ENCODE peak calls at places on chromosomes 4 and X, in four cellular contexts. One of them, this sample, is unnamed.
A peak's percentile ranks its signal among the peaks of the same experiment; 100 is the strongest.

GRCh38 chrX:15566244-15566643 is 34.5 kb downstream of the ACE2 start:
- DNase-seq in Calu3: no peak
- DNase-seq in fibroblast of the aortic adventitia: no peak
- DNase-seq in thoracic aorta: no peak
- DNase-seq in this sample: no peak

GRCh38 chrX:129741880-129742758 is 3.3 kb downstream of the XPNPEP2 start:
- DNase-seq in fibroblast of the aortic adventitia: no peak
- DNase-seq in thoracic aorta: no peak
- DNase-seq in Calu3: no peak
- DNase-seq in this sample: no peak

GRCh38 chr4:121370729-121371325 is 10.0 kb downstream of the QRFPR start:
- DNase-seq in Calu3: peak; percentile 55
- DNase-seq in fibroblast of the aortic adventitia: peak; percentile 66
- DNase-seq in thoracic aorta: no peak
- DNase-seq in this sample: peak; percentile 56

GRCh38 chr4:101157415-101158135 is 189.8 kb downstream of the PPP3CA start:
- DNase-seq in fibroblast of the aortic adventitia: peak; percentile 25
- DNase-seq in thoracic aorta: no peak
- DNase-seq in Calu3: no peak
- DNase-seq in this sample: no peak

GRCh38 chr4:4569036-4569435 is 27.2 kb upstream of the STX18 start:
- DNase-seq in thoracic aorta: no peak
- DNase-seq in Calu3: no peak
- DNase-seq in fibroblast of the aortic adventitia: peak; percentile 16
- DNase-seq in this sample: no peak

GRCh38 chrX:71458866-71459265 is 74.0 kb upstream of the OGT start:
- DNase-seq in fibroblast of the aortic adventitia: no peak
- DNase-seq in thoracic aorta: no peak
- DNase-seq in Calu3: no peak
- DNase-seq in this sample: no peak

GRCh38 chr4:106062452-106062875 is 167.2 kb downstream of the NPNT start:
- DNase-seq in Calu3: peak; percentile 20
- DNase-seq in fibroblast of the aortic adventitia: peak; percentile 74
- DNase-seq in thoracic aorta: no peak
- DNase-seq in this sample: no peak

GRCh38 chr4:158065603-158066002 is 107.2 kb downstream of the GASK1B start:
- DNase-seq in Calu3: no peak
- DNase-seq in fibroblast of the aortic adventitia: no peak
- DNase-seq in thoracic aorta: no peak
- DNase-seq in this sample: no peak

GRCh38 chr4:184369871-184370270 is 104.5 kb downstream of the IRF2 start:
- DNase-seq in fibroblast of the aortic adventitia: no peak
- DNase-seq in Calu3: no peak
- DNase-seq in thoracic aorta: no peak
- DNase-seq in this sample: no peak

GRCh38 chrX:82320554-82320953 is 1118.7 kb downstream of the SH3BGRL start:
- DNase-seq in fibroblast of the aortic adventitia: no peak
- DNase-seq in thoracic aorta: no peak
- DNase-seq in Calu3: no peak
- DNase-seq in this sample: no peak

GRCh38 chrX:100368167-100368566 is 41.9 kb downstream of the PCDH19 start:
- DNase-seq in fibroblast of the aortic adventitia: no peak
- DNase-seq in Calu3: peak; percentile 18
- DNase-seq in thoracic aorta: no peak
- DNase-seq in this sample: no peak

GRCh38 chr4:169070071-169070894 is 60.2 kb upstream of the CBR4 start:
- DNase-seq in fibroblast of the aortic adventitia: peak; percentile 99
- DNase-seq in Calu3: peak; percentile 84
- DNase-seq in thoracic aorta: peak; percentile 17
- DNase-seq in this sample: no peak

GRCh38 chr4:150348079-150348478 is 233.9 kb upstream of the MAB21L2 start:
- DNase-seq in thoracic aorta: no peak
- DNase-seq in fibroblast of the aortic adventitia: peak; percentile 50
- DNase-seq in Calu3: no peak
- DNase-seq in this sample: no peak

GRCh38 chr4:106565727-106566126 is 197.1 kb upstream of the GIMD1 start:
- DNase-seq in fibroblast of the aortic adventitia: peak; percentile 33
- DNase-seq in thoracic aorta: no peak
- DNase-seq in Calu3: no peak
- DNase-seq in this sample: no peak

DNA sequence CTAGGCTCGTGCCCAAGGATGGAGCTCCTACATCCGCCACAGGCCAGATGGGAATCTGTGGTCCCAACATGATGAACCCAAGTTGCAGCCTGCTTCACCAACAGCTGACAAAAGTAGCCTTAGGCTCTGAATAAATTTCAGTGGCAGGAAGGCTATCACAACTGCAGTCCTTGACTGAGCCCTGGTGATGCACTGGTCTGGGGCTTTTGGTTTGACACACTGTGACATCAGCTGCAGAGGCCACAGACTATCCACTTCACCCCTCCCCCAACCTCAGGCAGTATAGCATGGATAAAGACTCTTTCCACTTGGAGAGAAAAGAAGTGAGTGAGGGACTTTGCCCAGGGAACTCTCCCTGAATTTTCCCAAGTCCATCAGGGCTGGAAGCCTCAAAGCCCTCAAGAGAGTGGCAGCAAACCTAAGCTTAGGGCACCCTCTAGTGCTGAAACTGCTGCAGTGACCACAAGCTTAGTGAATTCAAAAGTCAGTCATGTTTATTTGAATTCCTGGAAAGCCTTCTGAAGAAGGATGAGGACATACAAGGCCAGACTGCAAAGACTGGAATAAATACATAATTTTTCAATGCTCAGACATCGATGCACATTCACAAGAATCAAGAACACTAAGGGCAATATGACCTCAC is 135.0 kb upstream of the TENT5D start:
- DNase-seq in Calu3: peak; percentile 55
- DNase-seq in thoracic aorta: no peak
- DNase-seq in fibroblast of the aortic adventitia: peak; percentile 40
- DNase-seq in this sample: no peak
- TF ChIP-seq CTCF in Calu3: no peak
- TF ChIP-seq CTCF in thoracic aorta: no peak
- TF ChIP-seq CTCF in fibroblast of the aortic adventitia: peak; percentile 46
- TF ChIP-seq CTCF in this sample: no peak

DNA sequence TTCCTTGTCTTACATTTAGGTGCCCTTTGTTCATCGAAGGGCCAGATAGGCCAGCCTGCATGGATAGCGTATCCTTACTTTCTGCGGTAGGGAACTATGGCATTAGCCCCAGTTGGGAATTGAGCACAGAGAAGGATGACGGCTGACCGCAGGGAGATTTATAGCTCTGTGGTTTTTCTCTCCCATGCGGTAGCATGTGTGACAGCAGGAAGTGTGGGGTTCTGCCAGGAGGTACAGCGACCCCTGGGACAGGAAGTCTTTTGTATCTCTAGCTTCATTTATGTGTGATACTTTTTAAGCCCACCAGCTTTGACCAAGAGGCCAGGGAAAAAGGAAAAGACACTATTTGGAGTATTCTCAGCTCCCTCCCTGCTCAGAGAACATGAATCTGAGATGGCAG is 33.1 kb downstream of the GAB3 start:
- DNase-seq in Calu3: no peak
- DNase-seq in thoracic aorta: no peak
- DNase-seq in fibroblast of the aortic adventitia: no peak
- DNase-seq in this sample: no peak
- TF ChIP-seq CTCF in Calu3: no peak
- TF ChIP-seq CTCF in thoracic aorta: no peak
- TF ChIP-seq CTCF in fibroblast of the aortic adventitia: no peak
- TF ChIP-seq CTCF in this sample: no peak

GRCh38 chr4:41146716-41147506 is 67.4 kb downstream of the APBB2 start:
- DNase-seq in fibroblast of the aortic adventitia: peak; percentile 57
- DNase-seq in thoracic aorta: no peak
- DNase-seq in Calu3: no peak
- DNase-seq in this sample: no peak

GRCh38 chr4:41148292-41148691 is 66.0 kb downstream of the APBB2 start:
- DNase-seq in Calu3: no peak
- DNase-seq in fibroblast of the aortic adventitia: no peak
- DNase-seq in thoracic aorta: no peak
- DNase-seq in this sample: no peak

GRCh38 chr4:41145571-41146078 is 68.7 kb downstream of the APBB2 start:
- DNase-seq in fibroblast of the aortic adventitia: peak; percentile 55
- DNase-seq in thoracic aorta: no peak
- DNase-seq in Calu3: no peak
- DNase-seq in this sample: no peak

GRCh38 chr4:41144812-41145211 is 69.5 kb downstream of the APBB2 start:
- DNase-seq in fibroblast of the aortic adventitia: no peak
- DNase-seq in Calu3: no peak
- DNase-seq in thoracic aorta: no peak
- DNase-seq in this sample: no peak

GRCh38 chr4:41146196-41146595 is 68.1 kb downstream of the APBB2 start:
- DNase-seq in fibroblast of the aortic adventitia: no peak
- DNase-seq in Calu3: no peak
- DNase-seq in thoracic aorta: no peak
- DNase-seq in this sample: no peak
- TF ChIP-seq CTCF in fibroblast of the aortic adventitia: no peak
- TF ChIP-seq CTCF in Calu3: no peak
- TF ChIP-seq CTCF in thoracic aorta: no peak
- TF ChIP-seq CTCF in this sample: no peak

GRCh38 chr4:75902352-75902751 is at the start of gene PPEF2:
- DNase-seq in Calu3: no peak
- DNase-seq in fibroblast of the aortic adventitia: no peak
- DNase-seq in thoracic aorta: no peak
- DNase-seq in this sample: no peak

GRCh38 chr4:75904086-75904485 is 1.8 kb upstream of the PPEF2 start:
- DNase-seq in fibroblast of the aortic adventitia: no peak
- DNase-seq in thoracic aorta: no peak
- DNase-seq in Calu3: no peak
- DNase-seq in this sample: no peak

GRCh38 chr4:75895744-75896314 is 6.4 kb downstream of the PPEF2 start:
- DNase-seq in thoracic aorta: no peak
- DNase-seq in fibroblast of the aortic adventitia: peak; percentile 43
- DNase-seq in Calu3: peak; percentile 12
- DNase-seq in this sample: no peak

GRCh38 chr4:75898533-75898932 is 3.7 kb downstream of the PPEF2 start:
- DNase-seq in fibroblast of the aortic adventitia: no peak
- DNase-seq in Calu3: no peak
- DNase-seq in thoracic aorta: no peak
- DNase-seq in this sample: no peak
- TF ChIP-seq CTCF in fibroblast of the aortic adventitia: no peak
- TF ChIP-seq CTCF in Calu3: no peak
- TF ChIP-seq CTCF in thoracic aorta: no peak
- TF ChIP-seq CTCF in this sample: no peak

DNA sequence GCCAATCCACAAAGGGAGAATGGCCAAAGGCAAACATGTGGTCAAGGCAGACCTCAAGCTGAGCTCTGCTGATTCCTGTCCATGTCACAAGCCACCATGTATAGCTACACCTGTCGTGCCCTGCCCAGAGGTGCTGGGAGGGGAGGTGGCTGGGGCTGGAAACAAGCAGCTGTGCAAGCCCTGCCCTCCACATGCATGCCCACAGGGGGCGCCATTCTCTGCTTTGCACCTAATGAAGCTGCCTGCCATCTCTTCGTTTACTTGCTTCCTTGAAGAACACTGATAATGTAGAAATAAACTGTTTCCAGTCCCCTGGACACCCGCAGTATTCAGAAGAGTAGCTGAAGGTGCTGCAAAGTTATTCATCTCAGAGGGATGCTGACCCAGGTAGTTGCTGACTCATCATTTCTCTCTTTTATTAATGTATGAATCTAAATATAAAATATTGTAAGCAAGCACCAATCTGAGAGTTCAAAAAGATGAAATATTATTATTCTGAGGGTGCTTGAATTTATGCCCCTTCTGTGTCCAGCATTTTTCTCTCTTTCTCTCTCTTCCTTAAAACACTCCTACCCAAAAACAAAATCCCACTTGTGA is 278.6 kb downstream of the ADGRA3 start:
- DNase-seq in thoracic aorta: no peak
- DNase-seq in Calu3: peak; percentile 70
- DNase-seq in fibroblast of the aortic adventitia: peak; percentile 25
- DNase-seq in this sample: no peak
- TF ChIP-seq CTCF in thoracic aorta: no peak
- TF ChIP-seq CTCF in Calu3: peak; percentile 75
- TF ChIP-seq CTCF in fibroblast of the aortic adventitia: peak; percentile 47
- TF ChIP-seq CTCF in this sample: no peak

DNA sequence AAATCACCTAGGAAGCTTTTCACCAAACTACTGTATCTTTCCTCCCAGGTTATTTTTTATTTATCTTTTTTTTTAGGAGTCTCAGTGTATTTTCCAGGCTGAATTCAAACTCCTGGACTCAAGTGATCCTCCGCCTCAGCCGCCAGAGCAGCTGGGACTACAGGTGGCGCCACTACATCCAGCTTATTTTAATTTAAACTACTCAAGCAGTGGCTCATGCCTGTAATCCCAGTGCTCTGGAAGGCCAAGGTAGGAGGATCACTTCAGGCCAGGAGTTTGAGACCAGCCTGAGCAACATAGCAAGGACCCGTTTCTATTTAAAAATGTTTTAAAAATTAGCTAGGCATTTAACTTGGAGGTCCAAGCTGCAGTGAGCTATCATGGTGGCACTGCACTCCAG is 37.8 kb downstream of the LEF1 start:
- DNase-seq in fibroblast of the aortic adventitia: no peak
- DNase-seq in Calu3: no peak
- DNase-seq in thoracic aorta: no peak
- DNase-seq in this sample: no peak
- TF ChIP-seq CTCF in fibroblast of the aortic adventitia: peak; percentile 7
- TF ChIP-seq CTCF in Calu3: no peak
- TF ChIP-seq CTCF in thoracic aorta: no peak
- TF ChIP-seq CTCF in this sample: no peak

GRCh38 chr4:153140294-153140693 is 63.9 kb upstream of the TRIM2 start:
- DNase-seq in Calu3: no peak
- DNase-seq in fibroblast of the aortic adventitia: no peak
- DNase-seq in thoracic aorta: no peak
- DNase-seq in this sample: no peak

GRCh38 chr4:153143527-153144348 is 60.5 kb upstream of the TRIM2 start:
- DNase-seq in thoracic aorta: no peak
- DNase-seq in fibroblast of the aortic adventitia: peak; percentile 75
- DNase-seq in Calu3: peak; percentile 52
- DNase-seq in this sample: no peak

GRCh38 chr4:153141238-153141637 is 63.0 kb upstream of the TRIM2 start:
- DNase-seq in Calu3: no peak
- DNase-seq in thoracic aorta: no peak
- DNase-seq in fibroblast of the aortic adventitia: no peak
- DNase-seq in this sample: no peak

GRCh38 chr4:153146031-153146430 is 58.2 kb upstream of the TRIM2 start:
- DNase-seq in thoracic aorta: no peak
- DNase-seq in fibroblast of the aortic adventitia: no peak
- DNase-seq in Calu3: no peak
- DNase-seq in this sample: no peak

DNA sequence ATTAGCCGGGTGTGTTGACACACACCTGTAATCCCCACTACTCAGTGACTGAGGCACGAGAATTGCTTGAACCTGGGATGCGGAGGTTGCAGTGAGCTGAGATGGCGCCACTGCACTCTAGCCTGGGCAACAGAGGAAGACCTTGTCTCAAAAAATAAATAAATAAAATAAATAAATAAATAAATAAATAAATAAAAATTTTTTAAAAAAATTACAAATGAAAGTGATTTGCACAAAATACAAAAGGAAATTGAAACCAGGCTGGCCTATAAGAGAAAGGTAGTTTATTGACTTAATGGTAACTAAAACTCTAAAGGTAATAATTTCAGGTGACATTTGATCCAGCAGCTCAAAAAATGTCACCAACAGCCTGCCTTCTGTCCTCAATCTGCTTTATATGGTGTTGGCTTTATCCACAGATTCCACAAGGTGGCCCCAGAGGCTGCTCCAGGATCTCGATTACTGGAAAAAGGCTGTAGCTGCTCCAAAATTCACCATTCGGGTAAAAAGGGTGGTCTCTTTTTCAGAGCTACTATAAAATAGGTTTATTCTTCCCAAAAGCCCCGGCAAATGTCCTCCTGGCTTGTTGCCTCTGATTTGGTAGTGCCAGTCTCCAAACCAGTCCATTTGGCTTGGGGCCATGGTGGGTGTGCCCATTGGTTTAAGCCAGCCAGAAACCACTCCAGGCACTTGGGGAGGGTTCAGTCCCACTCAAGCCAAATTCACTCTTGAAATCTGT is 61.4 kb upstream of the TRIM2 start:
- DNase-seq in Calu3: peak; percentile 75
- DNase-seq in fibroblast of the aortic adventitia: peak; percentile 85
- DNase-seq in thoracic aorta: peak; percentile 28
- DNase-seq in this sample: peak; percentile 37
- TF ChIP-seq CTCF in Calu3: peak; percentile 62
- TF ChIP-seq CTCF in fibroblast of the aortic adventitia: peak; percentile 88
- TF ChIP-seq CTCF in thoracic aorta: peak; percentile 82
- TF ChIP-seq CTCF in this sample: no peak